ENCODE peak calls at places on chromosomes 1 and 21, in seven cellular contexts. Z is heart right ventricle, T is breast epithelium, Q is Caco-2, X is IMR-90, B is BJ, H is AG04449. C is an unnamed sample.

GRCh38 chr1:4063516-4063915 is 163.4 kb upstream of the C1orf174 start:
- DNase-seq in X (no peak), Z (no peak), H (no peak), T (peak; percentile 5), Q (peak; percentile 8), B (no peak), C (no peak)

GRCh38 chr21:45413922-45414321 is 9.0 kb downstream of the COL18A1 start:
- DNase-seq in Z (no peak), H (no peak), B (no peak), X (no peak), Q (no peak), T (no peak), C (no peak)

GRCh38 chr1:215923129-215923824 is 356.2 kb downstream of the KCTD3 start:
- DNase-seq in B (peak; percentile 19), Q (no peak), Z (no peak), H (no peak), X (peak; percentile 44), T (no peak), C (no peak)

GRCh38 chr1:64775152-64775551 is 30.3 kb downstream of the RAVER2 start:
- DNase-seq in Z (no peak), X (no peak), B (no peak), H (no peak), Q (no peak), T (no peak), C (no peak)

GRCh38 chr21:39634507-39634906 is 21.8 kb downstream of the B3GALT5 start:
- DNase-seq in Q (no peak), Z (no peak), X (no peak), T (no peak), B (no peak), H (no peak), C (no peak)

GRCh38 chr1:89615676-89616598 is 17.0 kb upstream of the LRRC8C start:
- DNase-seq in T (no peak), Z (no peak), Q (no peak), B (no peak), H (no peak), X (no peak), C (no peak)

GRCh38 chr1:65059930-65060538 is 88.0 kb upstream of the AK4 start:
- DNase-seq in T (no peak), Z (no peak), B (no peak), Q (no peak), X (peak; percentile 61), H (no peak), C (peak; percentile 57)

GRCh38 chr21:22062472-22063139 is 1064.4 kb downstream of the NCAM2 start:
- DNase-seq in Z (no peak), T (no peak), B (no peak), H (no peak), Q (no peak), X (no peak), C (no peak)

GRCh38 chr21:18340387-18340942 is 63.1 kb downstream of the TMPRSS15 start:
- DNase-seq in B (no peak), X (no peak), T (no peak), Z (no peak), Q (no peak), H (no peak), C (peak; percentile 57)

GRCh38 chr1:33655496-33655895 is 183.1 kb downstream of the ZSCAN20 start:
- DNase-seq in Z (peak; percentile 36), T (no peak), X (no peak), B (no peak), H (no peak), Q (no peak), C (no peak)

GRCh38 chr1:222370911-222371717 is 176.8 kb downstream of the HHIPL2 start:
- DNase-seq in H (peak; percentile 95), Z (no peak), B (peak; percentile 94), X (peak; percentile 99), Q (no peak), T (no peak), C (peak; percentile 97)

GRCh38 chr1:193031431-193031830 is 27.7 kb downstream of the UCHL5 start:
- DNase-seq in Z (no peak), T (no peak), X (peak; percentile 31), H (no peak), B (no peak), Q (no peak), C (peak; percentile 37)

GRCh38 chr1:228465134-228465533 is 22.0 kb upstream of the RNF187 start:
- DNase-seq in Q (no peak), T (no peak), H (no peak), X (no peak), Z (no peak), B (no peak), C (no peak)
- H3K4me3 ChIP-seq in Q (no peak overlapping the region), T (peak overlapping the region; percentile 36), H (peak overlapping the region; percentile 60), X (peak overlapping the region; percentile 54), Z (peak overlapping the region; percentile 30), B (peak overlapping the region; percentile 39), C (peak overlapping the region; percentile 49)

GRCh38 chr1:119004781-119005180 is 16.6 kb upstream of the TBX15 start:
- DNase-seq in B (no peak), Q (no peak), H (no peak), Z (no peak), T (no peak), X (no peak), C (no peak)

GRCh38 chr1:119004129-119004527 is 16.0 kb upstream of the TBX15 start:
- DNase-seq in Z (no peak), Q (no peak), B (no peak), H (no peak), T (no peak), X (no peak), C (no peak)

GRCh38 chr1:119001181-119002018 is 13.3 kb upstream of the TBX15 start:
- DNase-seq in T (no peak), Z (no peak), H (no peak), Q (no peak), X (no peak), B (no peak), C (no peak)

GRCh38 chr1:119005870-119006405 is 17.8 kb upstream of the TBX15 start:
- DNase-seq in T (no peak), B (no peak), Q (no peak), X (no peak), H (no peak), Z (no peak), C (no peak)

DNA sequence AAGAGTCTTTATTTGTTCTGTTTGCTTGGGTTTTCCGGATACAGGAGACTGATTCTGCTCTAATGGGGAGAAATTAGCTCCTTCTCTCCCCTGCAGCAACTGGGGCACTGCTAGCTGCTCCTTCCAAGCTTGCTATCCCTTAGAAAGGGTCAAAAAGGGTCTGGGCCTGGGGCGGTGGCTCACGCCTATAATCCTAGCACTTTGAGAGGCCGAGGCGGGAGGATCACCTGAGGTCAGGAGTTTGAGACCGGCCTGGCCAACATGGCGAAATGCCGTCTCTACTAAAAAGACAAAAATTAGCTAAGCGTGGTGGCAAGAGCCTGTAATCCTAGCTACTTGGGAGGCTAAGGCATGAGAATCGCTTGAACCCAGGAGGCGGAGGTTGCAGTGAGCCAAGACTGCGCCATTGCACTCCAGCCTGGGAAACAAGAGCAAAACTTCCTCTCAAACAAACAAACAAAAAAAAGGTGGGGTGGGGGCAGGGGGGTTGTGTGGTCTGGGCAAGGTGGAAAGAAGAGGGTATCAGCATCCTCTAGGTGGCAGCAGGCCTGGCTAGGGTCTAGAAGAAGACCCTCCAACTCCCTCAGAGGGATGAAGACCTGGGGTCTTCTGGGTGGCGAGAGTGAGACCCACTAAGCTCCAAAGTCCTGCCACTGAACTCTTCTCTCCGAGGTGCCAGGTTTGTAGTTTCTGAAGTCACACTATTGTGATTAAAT is 15.4 kb upstream of the TBX15 start:
- DNase-seq in H (no peak), T (no peak), X (no peak), Q (no peak), B (no peak), Z (no peak), C (no peak)
- TF ChIP-seq CTCF in H (no peak), T (no peak), X (no peak), Q (no peak), B (no peak), Z (no peak), C (peak; percentile 10)

GRCh38 chr1:87941292-87941946 is 612.7 kb downstream of the LMO4 start:
- DNase-seq in H (no peak), Z (no peak), T (no peak), Q (no peak), B (no peak), X (no peak), C (no peak)

GRCh38 chr1:87940410-87940809 is 611.7 kb downstream of the LMO4 start:
- DNase-seq in H (no peak), X (no peak), Z (no peak), B (no peak), Q (no peak), T (no peak), C (no peak)

GRCh38 chr1:87937774-87938173 is 609.1 kb downstream of the LMO4 start:
- DNase-seq in H (no peak), B (no peak), Z (no peak), T (no peak), X (no peak), Q (no peak), C (no peak)

GRCh38 chr1:87942165-87942564 is 613.5 kb downstream of the LMO4 start:
- DNase-seq in H (peak; percentile 47), X (peak; percentile 35), T (no peak), Q (no peak), B (no peak), Z (no peak), C (no peak)

DNA sequence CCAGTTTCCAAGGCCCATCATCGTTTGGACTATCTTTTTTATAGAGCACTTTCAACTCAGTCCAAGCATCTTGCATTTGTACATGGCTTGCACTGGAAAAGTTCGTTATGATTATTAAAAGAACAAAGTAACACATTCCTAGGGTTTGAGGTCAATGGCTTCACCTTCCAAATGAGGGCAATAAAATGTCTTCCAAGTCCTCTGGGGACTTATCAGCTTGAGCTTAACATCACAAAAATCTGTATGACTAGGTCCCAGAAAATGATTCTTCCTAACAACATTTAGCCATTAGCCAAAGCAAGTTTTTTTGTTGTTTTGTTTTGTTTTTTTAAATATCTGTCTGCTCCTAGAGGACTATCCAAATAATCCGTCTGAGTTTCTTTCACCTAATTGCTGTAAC is 610.8 kb downstream of the LMO4 start:
- DNase-seq in Z (no peak), B (no peak), H (no peak), Q (no peak), T (no peak), X (no peak), C (no peak)
- H3K4me3 ChIP-seq in Z (no peak overlapping the region), B (no peak overlapping the region), H (no peak overlapping the region), Q (no peak overlapping the region), T (no peak overlapping the region), X (no peak overlapping the region), C (no peak overlapping the region)

GRCh38 chr1:166875302-166875733 is 746 bp downstream of the TADA1 start:
- DNase-seq in X (no peak), B (no peak), Q (no peak), H (no peak), T (no peak), Z (no peak), C (no peak)

GRCh38 chr1:166875734-166876539 is at the start of gene TADA1:
- DNase-seq in B (peak; percentile 90), T (peak; percentile 99), Q (peak; percentile 99), H (peak; percentile 80), Z (peak; percentile 98), X (peak; percentile 96), C (peak; percentile 98)

GRCh38 chr1:166874464-166874863 is 1.6 kb downstream of the TADA1 start:
- DNase-seq in Q (no peak), X (no peak), H (no peak), T (no peak), Z (no peak), B (no peak), C (no peak)

GRCh38 chr1:166870584-166870983 is 5.5 kb downstream of the TADA1 start:
- DNase-seq in X (no peak), Q (no peak), T (no peak), Z (no peak), H (no peak), B (no peak), C (no peak)

DNA sequence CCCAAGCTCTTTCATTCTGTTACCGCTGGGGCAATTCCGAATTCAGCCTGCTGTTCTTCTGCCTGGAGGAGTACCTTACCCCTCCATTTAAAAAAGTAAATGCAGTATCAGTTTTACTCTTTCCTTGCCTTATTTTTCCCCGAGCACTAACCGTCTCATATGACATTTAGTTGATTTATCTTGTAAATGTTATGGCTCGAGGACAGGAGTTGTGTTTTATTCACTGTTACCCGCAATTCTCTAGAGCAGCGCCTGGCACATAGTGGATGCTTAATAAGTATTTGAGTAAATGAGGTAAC is 425 bp upstream of the TADA1 start:
- DNase-seq in B (no peak), X (no peak), T (no peak), H (no peak), Q (no peak), Z (no peak), C (no peak)
- TF ChIP-seq CTCF in B (no peak), X (no peak), T (peak; percentile 47), H (peak; percentile 28), Q (peak; percentile 31), Z (no peak), C (no peak)